ENCODE peak calls at places on chromosomes 2 and 18, in nine cellular contexts. Y is M059J; W is activated naive CD8-positive, alpha-beta T cell treated with anti-CD3 and anti-CD28 coated beads, Interleukin-2, amount 50 U/mL, for 24 hours; M is activated naive CD4-positive, alpha-beta T cell treated with Interleukin-2 at 50 U/mL for 16 hours; Z is activated gamma-delta T cell treated with anti-CD3 and anti-CD28 coated beads, Interleukin-2, amount 50 U/mL, for 16 hours; G is GDM1; O is T1000; D is HTR-8/SVneo; U is fibroblast of lung. A is an unnamed sample.

GRCh38 chr2:11899264-11899818 is 152.9 kb downstream of the LPIN1 start:
- DNase-seq in W (no peak), U (peak), O (peak), Y (peak), G (no peak), M (no peak), Z (no peak), D (no peak), A (no peak)

GRCh38 chr2:48851161-48851560 is 95.6 kb upstream of the LHCGR start:
- DNase-seq in O (no peak), U (no peak), D (no peak), W (no peak), M (no peak), Y (peak), Z (no peak), G (no peak), A (no peak)

GRCh38 chr2:2916621-2917020 is 461.0 kb downstream of the EIPR1 start:
- DNase-seq in U (no peak), Z (no peak), O (no peak), Y (no peak), G (no peak), M (no peak), W (no peak), D (no peak), A (no peak)

GRCh38 chr2:3422161-3422767 is 42.8 kb downstream of the TRAPPC12 start:
- DNase-seq in W (no peak), M (no peak), O (no peak), Y (no peak), D (no peak), U (no peak), G (no peak), Z (no peak), A (no peak)

GRCh38 chr2:105789745-105790466 is 45.2 kb downstream of the NCK2 start:
- DNase-seq in G (peak), Y (peak), W (peak), O (peak), D (no peak), Z (no peak), M (peak), U (peak), A (no peak)

GRCh38 chr18:46302866-46303485 is 198.8 kb downstream of the HAUS1 start:
- DNase-seq in D (no peak), O (no peak), Z (no peak), W (no peak), G (no peak), Y (no peak), M (no peak), U (no peak), A (no peak)

GRCh38 chr2:168773719-168774521 is 28.5 kb upstream of the NOSTRIN start:
- DNase-seq in D (no peak), Z (no peak), G (peak), O (no peak), W (peak), Y (peak), U (peak), M (peak), A (peak)

GRCh38 chr2:191836853-191837769 is 9.8 kb downstream of the CAVIN2 start:
- DNase-seq in G (peak), Y (no peak), Z (no peak), U (peak), O (no peak), D (no peak), W (no peak), M (no peak), A (no peak)

GRCh38 chr2:176317246-176318065 is 48.2 kb downstream of the MTX2 start:
- DNase-seq in D (no peak), Z (no peak), M (no peak), U (no peak), O (no peak), Y (no peak), W (no peak), G (no peak), A (no peak)

GRCh38 chr2:236348279-236348678 is 84.1 kb upstream of the ASB18 start:
- DNase-seq in G (no peak), W (no peak), U (no peak), O (no peak), M (no peak), Y (no peak), Z (no peak), D (no peak), A (no peak)

GRCh38 chr2:96427917-96428316 is 77.2 kb downstream of the NEURL3 start:
- DNase-seq in W (no peak), G (no peak), O (no peak), U (peak), Y (peak), M (no peak), Z (no peak), D (peak), A (no peak)

GRCh38 chr2:189234991-189235390 is 55.4 kb upstream of the COL5A2 start:
- DNase-seq in O (no peak), Z (no peak), U (no peak), G (no peak), Y (no peak), D (no peak), W (no peak), M (no peak), A (no peak)

GRCh38 chr18:12085136-12085535 is 8.5 kb upstream of the ANKRD62 start:
- DNase-seq in Z (no peak), G (no peak), W (no peak), M (no peak), Y (no peak), U (no peak), D (no peak), O (no peak), A (no peak)

GRCh38 chr2:55010915-55011314 is 39.3 kb downstream of the RTN4 start:
- DNase-seq in Z (no peak), O (no peak), U (peak), M (no peak), G (no peak), D (no peak), W (no peak), Y (peak), A (no peak)

GRCh38 chr2:34570266-34570872 is 971.3 kb upstream of the FAM98A start:
- DNase-seq in M (no peak), U (no peak), O (no peak), Z (no peak), W (no peak), D (peak), G (peak), Y (peak), A (no peak)

GRCh38 chr18:45588831-45589558 is 26.3 kb upstream of the SLC14A2 start:
- DNase-seq in O (peak), G (no peak), D (no peak), Y (peak), U (peak), M (no peak), Z (no peak), W (no peak), A (peak)

GRCh38 chr2:86485103-86485502 is 43.9 kb downstream of the KDM3A start:
- DNase-seq in W (no peak), M (no peak), D (no peak), G (no peak), U (no peak), Y (no peak), O (no peak), Z (no peak), A (no peak)

GRCh38 chr2:217622205-217622621 is 380.6 kb downstream of the TNS1 start:
- DNase-seq in G (no peak), Z (no peak), Y (peak), W (no peak), U (peak), D (peak), M (no peak), O (no peak), A (peak)

GRCh38 chr2:221203846-221204245 is 368.3 kb downstream of the EPHA4 start:
- DNase-seq in W (no peak), U (no peak), Z (no peak), D (no peak), G (no peak), M (no peak), O (no peak), Y (no peak), A (no peak)

GRCh38 chr2:96945011-96945410 is 41.4 kb downstream of the FAM178B start:
- DNase-seq in M (no peak), U (no peak), Y (no peak), D (no peak), W (no peak), O (no peak), G (no peak), Z (no peak), A (no peak)

GRCh38 chr2:168583710-168584521 is 127.8 kb downstream of the CERS6 start:
- DNase-seq in M (no peak), O (peak), Z (no peak), W (no peak), D (no peak), U (peak), G (no peak), Y (peak), A (no peak)

GRCh38 chr18:10473152-10473551 is 18.7 kb downstream of the APCDD1 start:
- DNase-seq in U (no peak), M (no peak), Y (no peak), O (no peak), D (no peak), Z (no peak), G (no peak), W (no peak), A (no peak)

GRCh38 chr2:129784486-129784885 is 195.0 kb upstream of the RAB6C start:
- DNase-seq in U (no peak), D (no peak), Y (no peak), Z (no peak), M (no peak), O (no peak), G (no peak), W (no peak), A (no peak)

A was measured in AG09319.